ENCODE peak calls at places on chromosome 11, in ten cellular contexts. B is CD4-positive, CD25-positive, alpha-beta regulatory T cell; C is endothelial cell; F is fibroblast of pulmonary artery; S is stimulated activated CD4-positive, alpha-beta T cell treated with anti-CD3 and anti-CD28 coated beads, TNF-alpha, amount 100 ng/mL, for 4 hours; Y is CD8-positive, alpha-beta memory T cell; I is HS-27A; O is COR-L47; T is HT1080; V is GM12864. N is an unnamed sample.

GRCh38 chr11:128190312-128190711 is 397.0 kb downstream of the ETS1 start:
- DNase-seq in I (no peak), V (no peak), T (no peak), B (no peak), C (no peak), F (no peak), S (no peak), Y (peak), O (no peak), N (no peak)

GRCh38 chr11:118438314-118438931 is 2.1 kb downstream of the KMT2A start:
- DNase-seq in Y (peak), I (no peak), S (peak), V (no peak), T (peak), C (peak), B (peak), O (peak), F (peak), N (no peak)

GRCh38 chr11:62193954-62194353 is 3.9 kb downstream of the SCGB1D1 start:
- DNase-seq in T (peak), V (no peak), S (no peak), C (peak), B (no peak), Y (no peak), O (no peak), I (no peak), F (peak), N (no peak)

GRCh38 chr11:108713076-108713790 is 48.4 kb downstream of the DDX10 start:
- DNase-seq in O (no peak), V (no peak), C (no peak), S (no peak), B (no peak), F (peak), Y (no peak), T (peak), I (no peak), N (no peak)

GRCh38 chr11:125074511-125075241 is 11.6 kb downstream of the SLC37A2 start:
- DNase-seq in S (no peak), B (no peak), F (no peak), V (no peak), O (no peak), C (no peak), I (no peak), Y (no peak), T (no peak), N (no peak)

GRCh38 chr11:58391879-58392278 is 14.8 kb downstream of the OR5B3 start:
- DNase-seq in B (no peak), C (no peak), I (peak), F (no peak), T (no peak), O (no peak), Y (no peak), V (no peak), S (no peak), N (no peak)

GRCh38 chr11:70399681-70400112 is 1.4 kb downstream of the CTTN start:
- DNase-seq in T (peak), B (no peak), I (peak), V (no peak), F (peak), O (no peak), S (no peak), Y (no peak), C (peak), N (no peak)

GRCh38 chr11:44977493-44977984 is 26.9 kb upstream of the TP53I11 start:
- DNase-seq in T (no peak), S (no peak), C (peak), F (peak), I (no peak), V (no peak), O (peak), B (no peak), Y (no peak), N (no peak)

GRCh38 chr11:91869751-91870150 is 354.9 kb upstream of the FAT3 start:
- DNase-seq in T (no peak), I (no peak), V (no peak), O (no peak), S (no peak), B (no peak), Y (no peak), C (no peak), F (no peak), N (no peak)

GRCh38 chr11:46564459-46564858 is 29.4 kb downstream of the AMBRA1 start:
- DNase-seq in S (no peak), C (no peak), B (no peak), T (peak), Y (no peak), O (no peak), I (no peak), F (no peak), V (no peak), N (no peak)

GRCh38 chr11:68661014-68661413 is 23.3 kb upstream of the GAL start:
- DNase-seq in V (no peak), B (no peak), S (no peak), T (no peak), I (no peak), Y (no peak), O (no peak), F (no peak), C (no peak), N (no peak)

GRCh38 chr11:68843052-68843561 is 1.4 kb upstream of the CPT1A start:
- DNase-seq in S (no peak), V (no peak), T (no peak), O (no peak), C (no peak), B (peak), I (no peak), Y (peak), F (peak), N (no peak)

GRCh38 chr11:93143800-93144199 is 54.0 kb downstream of the SLC36A4 start:
- DNase-seq in T (no peak), B (no peak), S (no peak), I (no peak), F (no peak), C (no peak), Y (no peak), V (no peak), O (no peak), N (no peak)

GRCh38 chr11:132959663-132960062 is 572.6 kb downstream of the OPCML start:
- DNase-seq in Y (no peak), C (no peak), S (no peak), O (no peak), I (no peak), T (no peak), B (no peak), F (no peak), V (no peak), N (no peak)

GRCh38 chr11:100550910-100551309 is 136.2 kb upstream of the ARHGAP42 start:
- DNase-seq in V (no peak), F (no peak), B (no peak), S (no peak), C (no peak), O (peak), T (no peak), Y (no peak), I (no peak), N (no peak)

GRCh38 chr11:126544311-126545056 is 189.0 kb downstream of the ST3GAL4 start:
- DNase-seq in O (no peak), V (no peak), B (no peak), Y (no peak), T (peak), I (no peak), F (peak), C (peak), S (no peak), N (no peak)

GRCh38 chr11:59197990-59198389 is 14.7 kb downstream of the MPEG1 start:
- DNase-seq in V (no peak), Y (no peak), B (no peak), S (no peak), T (no peak), I (no peak), F (peak), O (peak), C (no peak), N (no peak)

GRCh38 chr11:60777572-60777971 is 7.6 kb upstream of the MS4A10 start:
- DNase-seq in F (peak), Y (no peak), T (peak), B (no peak), C (no peak), O (no peak), S (no peak), V (no peak), I (peak), N (no peak)

GRCh38 chr11:32374261-32374711 is 61.1 kb downstream of the WT1 start:
- DNase-seq in I (no peak), B (no peak), F (peak), Y (no peak), S (no peak), V (peak), C (peak), O (peak), T (peak), N (no peak)

GRCh38 chr11:95888852-95889251 is 35.1 kb downstream of the MTMR2 start:
- DNase-seq in Y (no peak), S (no peak), T (no peak), O (no peak), V (no peak), C (no peak), B (no peak), I (no peak), F (no peak), N (no peak)

GRCh38 chr11:120399312-120399711 is 63.1 kb downstream of the ARHGEF12 start:
- DNase-seq in C (no peak), S (no peak), I (no peak), O (no peak), V (no peak), F (no peak), Y (no peak), T (peak), B (no peak), N (no peak)

GRCh38 chr11:28632338-28632737 is 524.1 kb downstream of the METTL15 start:
- DNase-seq in C (no peak), S (no peak), V (no peak), F (no peak), O (no peak), T (peak), I (no peak), B (no peak), Y (no peak), N (no peak)

GRCh38 chr11:23679041-23679440 is 817.8 kb upstream of the LUZP2 start:
- DNase-seq in Y (no peak), O (peak), V (no peak), F (no peak), I (no peak), T (no peak), B (no peak), S (no peak), C (no peak), N (no peak)

GRCh38 chr11:117180661-117181585 is 2.4 kb downstream of the SIDT2 start:
- DNase-seq in F (peak), O (peak), B (peak), S (peak), C (peak), I (no peak), Y (peak), V (peak), T (peak), N (peak)

GRCh38 chr11:18012906-18013781 is at the start of gene SERGEF:
- DNase-seq in Y (peak), T (peak), F (peak), B (peak), I (peak), V (peak), O (peak), S (peak), C (peak), N (peak)

GRCh38 chr11:100639140-100639539 is 47.9 kb upstream of the ARHGAP42 start:
- DNase-seq in F (peak), C (no peak), S (no peak), I (no peak), B (no peak), Y (no peak), O (no peak), T (no peak), V (no peak), N (no peak)

GRCh38 chr11:109421981-109422590 is at the start of gene C11orf87:
- DNase-seq in F (no peak), V (no peak), C (peak), I (no peak), S (no peak), O (peak), T (no peak), Y (no peak), B (no peak), N (no peak)

GRCh38 chr11:128290106-128290840 is 297.1 kb downstream of the ETS1 start:
- DNase-seq in C (peak), B (peak), O (peak), F (peak), S (peak), Y (peak), V (peak), I (no peak), T (peak), N (no peak)

GRCh38 chr11:126390418-126390817 is 34.9 kb downstream of the ST3GAL4 start:
- DNase-seq in Y (no peak), F (no peak), B (no peak), O (no peak), T (no peak), C (no peak), S (no peak), I (no peak), V (no peak), N (no peak)

GRCh38 chr11:14414470-14415461 is 55.8 kb upstream of the RRAS2 start:
- DNase-seq in V (peak), T (peak), F (no peak), C (no peak), O (no peak), B (peak), S (peak), Y (peak), I (no peak), N (no peak)

GRCh38 chr11:118005224-118006152 is 19.3 kb downstream of the IL10RA start:
- DNase-seq in C (no peak), I (no peak), F (no peak), V (no peak), S (no peak), T (no peak), O (no peak), B (no peak), Y (no peak), N (no peak)

GRCh38 chr11:56750190-56750589 is 1.7 kb upstream of the OR9G4 start:
- DNase-seq in Y (no peak), S (no peak), C (no peak), I (no peak), O (no peak), F (no peak), V (no peak), T (peak), B (no peak), N (no peak)

GRCh38 chr11:83051760-83052671 is 19.7 kb downstream of the RAB30 start:
- DNase-seq in S (no peak), V (no peak), B (no peak), O (no peak), T (peak), Y (no peak), F (peak), I (peak), C (no peak), N (no peak)

GRCh38 chr11:33089776-33090175 is 50.4 kb downstream of the TCP11L1 start:
- DNase-seq in C (no peak), B (no peak), T (peak), S (no peak), Y (no peak), F (peak), O (no peak), I (no peak), V (no peak), N (no peak)

GRCh38 chr11:46838501-46838900 is 7.6 kb downstream of the CKAP5 start:
- DNase-seq in T (no peak), B (no peak), F (no peak), Y (no peak), O (no peak), C (no peak), S (no peak), V (no peak), I (no peak), N (no peak)

GRCh38 chr11:70381872-70382842 is 16.2 kb upstream of the CTTN start:
- DNase-seq in B (no peak), T (no peak), S (no peak), I (no peak), Y (no peak), F (peak), V (no peak), O (no peak), C (no peak), N (no peak)

GRCh38 chr11:6932150-6932549 is 5.9 kb downstream of the ZNF215 start:
- DNase-seq in O (no peak), I (no peak), C (no peak), V (no peak), T (no peak), F (no peak), S (no peak), B (no peak), Y (no peak), N (no peak)

GRCh38 chr11:126354631-126355323 is 709 bp upstream of the ST3GAL4 start:
- DNase-seq in F (no peak), I (no peak), O (no peak), T (no peak), C (no peak), V (no peak), S (no peak), Y (no peak), B (no peak), N (no peak)